ENCODE peak calls at places on chromosomes 3 and 15, in ten cellular contexts. D, V, F, T, N, P, O, S, Q and J are unnamed samples.

GRCh38 chr15:58467121-58467721 is 35.4 kb downstream of the LIPC start:
- DNase-seq in D (no peak), V (no peak), F (no peak), T (no peak), N (peak), P (no peak), O (no peak), S (no peak), Q (no peak), J (no peak)

GRCh38 chr3:172846103-172846561 is 95.6 kb downstream of the ECT2 start:
- DNase-seq in D (no peak), V (no peak), F (no peak), T (no peak), N (no peak), P (no peak), O (no peak), S (no peak), Q (no peak), J (no peak)

GRCh38 chr3:126152458-126152857 is 27.9 kb downstream of the ALDH1L1 start:
- DNase-seq in D (no peak), V (no peak), F (peak), T (no peak), N (no peak), P (no peak), O (no peak), S (no peak), Q (no peak), J (no peak)

GRCh38 chr15:74170083-74170844 is 3.2 kb upstream of the ISLR start:
- DNase-seq in D (no peak), V (no peak), F (no peak), T (peak), N (no peak), P (peak), O (no peak), S (no peak), Q (no peak), J (no peak)

GRCh38 chr15:84813931-84814330 is 3.2 kb upstream of the ALPK3 start:
- DNase-seq in D (no peak), V (no peak), F (no peak), T (no peak), N (no peak), P (no peak), O (no peak), S (no peak), Q (no peak), J (no peak)

GRCh38 chr3:124364230-124365022 is 365.8 kb upstream of the UMPS start:
- DNase-seq in D (no peak), V (no peak), F (no peak), T (no peak), N (no peak), P (no peak), O (no peak), S (no peak), Q (no peak), J (peak)

GRCh38 chr15:52349062-52349700 is 53.6 kb upstream of the MYO5C start:
- DNase-seq in D (no peak), V (peak), F (no peak), T (no peak), N (no peak), P (no peak), O (no peak), S (no peak), Q (no peak), J (no peak)

GRCh38 chr15:96392380-96393208 is 62.1 kb downstream of the NR2F2 start:
- DNase-seq in D (no peak), V (no peak), F (no peak), T (no peak), N (no peak), P (no peak), O (no peak), S (no peak), Q (no peak), J (no peak)

GRCh38 chr3:120512655-120513054 is 61.9 kb upstream of the FSTL1 start:
- DNase-seq in D (no peak), V (no peak), F (no peak), T (no peak), N (no peak), P (no peak), O (no peak), S (no peak), Q (no peak), J (no peak)

GRCh38 chr3:139202226-139202958 is 141.4 kb upstream of the MRPS22 start:
- DNase-seq in D (no peak), V (no peak), F (peak), T (no peak), N (no peak), P (no peak), O (no peak), S (no peak), Q (peak), J (peak)

GRCh38 chr3:49554639-49555265 is 475 bp downstream of the BSN start:
- DNase-seq in D (peak), V (no peak), F (peak), T (peak), N (peak), P (peak), O (no peak), S (peak), Q (no peak), J (peak)

GRCh38 chr3:112594856-112595255 is 33.0 kb downstream of the SLC35A5 start:
- DNase-seq in D (no peak), V (no peak), F (no peak), T (no peak), N (no peak), P (no peak), O (no peak), S (no peak), Q (no peak), J (no peak)

GRCh38 chr15:79977431-79977940 is 6.5 kb upstream of the BCL2A1 start:
- DNase-seq in D (peak), V (no peak), F (peak), T (no peak), N (no peak), P (no peak), O (no peak), S (no peak), Q (peak), J (no peak)

GRCh38 chr15:80736571-80736970 is 41.5 kb downstream of the ABHD17C start:
- DNase-seq in D (no peak), V (no peak), F (no peak), T (no peak), N (peak), P (peak), O (no peak), S (no peak), Q (no peak), J (no peak)

GRCh38 chr15:81529444-81529950 is 155.5 kb upstream of the TMC3 start:
- DNase-seq in D (no peak), V (no peak), F (no peak), T (no peak), N (no peak), P (no peak), O (no peak), S (no peak), Q (no peak), J (no peak)

GRCh38 chr15:85141601-85142185 is 160.0 kb downstream of the PDE8A start:
- DNase-seq in D (no peak), V (no peak), F (no peak), T (no peak), N (peak), P (no peak), O (no peak), S (no peak), Q (no peak), J (no peak)

GRCh38 chr15:76107169-76107568 is 47.4 kb downstream of the TMEM266 start:
- DNase-seq in D (no peak), V (peak), F (no peak), T (no peak), N (no peak), P (no peak), O (no peak), S (no peak), Q (no peak), J (no peak)

GRCh38 chr3:63274359-63274758 is 3.7 kb upstream of the SYNPR start:
- DNase-seq in D (no peak), V (no peak), F (no peak), T (no peak), N (no peak), P (no peak), O (no peak), S (no peak), Q (no peak), J (no peak)

GRCh38 chr3:25421747-25422146 is 6.3 kb upstream of the RARB start:
- DNase-seq in D (no peak), V (no peak), F (no peak), T (no peak), N (no peak), P (no peak), O (no peak), S (no peak), Q (no peak), J (no peak)

GRCh38 chr15:39976291-39977274 is 42.7 kb downstream of the EIF2AK4 start:
- DNase-seq in D (peak), V (peak), F (no peak), T (peak), N (peak), P (peak), O (peak), S (peak), Q (peak), J (peak)

GRCh38 chr3:128310286-128311058 is 156.2 kb downstream of the DNAJB8 start:
- DNase-seq in D (no peak), V (no peak), F (no peak), T (no peak), N (no peak), P (peak), O (no peak), S (no peak), Q (no peak), J (no peak)

GRCh38 chr3:194573680-194574437 is 59.4 kb downstream of the TMEM44 start:
- DNase-seq in D (peak), V (no peak), F (peak), T (peak), N (no peak), P (no peak), O (no peak), S (peak), Q (peak), J (peak)

GRCh38 chr3:194574639-194575483 is 58.4 kb downstream of the TMEM44 start:
- DNase-seq in D (no peak), V (peak), F (no peak), T (no peak), N (no peak), P (no peak), O (no peak), S (no peak), Q (no peak), J (no peak)

GRCh38 chr3:194572944-194573491 is 60.2 kb downstream of the TMEM44 start:
- DNase-seq in D (no peak), V (no peak), F (no peak), T (no peak), N (no peak), P (no peak), O (no peak), S (no peak), Q (no peak), J (no peak)

GRCh38 chr3:194577985-194578905 is 55.0 kb downstream of the TMEM44 start:
- DNase-seq in D (no peak), V (peak), F (no peak), T (no peak), N (peak), P (no peak), O (no peak), S (peak), Q (no peak), J (no peak)

GRCh38 chr3:194575484-194576210 is 57.6 kb downstream of the TMEM44 start:
- DNase-seq in D (no peak), V (no peak), F (no peak), T (no peak), N (no peak), P (no peak), O (no peak), S (peak), Q (no peak), J (no peak)
- TF ChIP-seq CTCF in D (no peak), V (peak), F (no peak), T (no peak), N (no peak), P (no peak), O (no peak), S (no peak), Q (no peak), J (no peak)

GRCh38 chr3:56802411-56802745 is 629 bp upstream of the ARHGEF3 start:
- DNase-seq in D (no peak), V (no peak), F (no peak), T (no peak), N (no peak), P (no peak), O (no peak), S (no peak), Q (no peak), J (no peak)

GRCh38 chr3:56800373-56801150 is 1.2 kb downstream of the ARHGEF3 start:
- DNase-seq in D (peak), V (no peak), F (peak), T (peak), N (no peak), P (no peak), O (no peak), S (no peak), Q (peak), J (no peak)

GRCh38 chr3:56802793-56803192 is 1.0 kb upstream of the ARHGEF3 start:
- DNase-seq in D (no peak), V (no peak), F (no peak), T (no peak), N (no peak), P (no peak), O (no peak), S (no peak), Q (no peak), J (no peak)

GRCh38 chr3:56801151-56801596 is 575 bp downstream of the ARHGEF3 start:
- DNase-seq in D (no peak), V (no peak), F (peak), T (no peak), N (no peak), P (no peak), O (no peak), S (no peak), Q (peak), J (no peak)

DNA sequence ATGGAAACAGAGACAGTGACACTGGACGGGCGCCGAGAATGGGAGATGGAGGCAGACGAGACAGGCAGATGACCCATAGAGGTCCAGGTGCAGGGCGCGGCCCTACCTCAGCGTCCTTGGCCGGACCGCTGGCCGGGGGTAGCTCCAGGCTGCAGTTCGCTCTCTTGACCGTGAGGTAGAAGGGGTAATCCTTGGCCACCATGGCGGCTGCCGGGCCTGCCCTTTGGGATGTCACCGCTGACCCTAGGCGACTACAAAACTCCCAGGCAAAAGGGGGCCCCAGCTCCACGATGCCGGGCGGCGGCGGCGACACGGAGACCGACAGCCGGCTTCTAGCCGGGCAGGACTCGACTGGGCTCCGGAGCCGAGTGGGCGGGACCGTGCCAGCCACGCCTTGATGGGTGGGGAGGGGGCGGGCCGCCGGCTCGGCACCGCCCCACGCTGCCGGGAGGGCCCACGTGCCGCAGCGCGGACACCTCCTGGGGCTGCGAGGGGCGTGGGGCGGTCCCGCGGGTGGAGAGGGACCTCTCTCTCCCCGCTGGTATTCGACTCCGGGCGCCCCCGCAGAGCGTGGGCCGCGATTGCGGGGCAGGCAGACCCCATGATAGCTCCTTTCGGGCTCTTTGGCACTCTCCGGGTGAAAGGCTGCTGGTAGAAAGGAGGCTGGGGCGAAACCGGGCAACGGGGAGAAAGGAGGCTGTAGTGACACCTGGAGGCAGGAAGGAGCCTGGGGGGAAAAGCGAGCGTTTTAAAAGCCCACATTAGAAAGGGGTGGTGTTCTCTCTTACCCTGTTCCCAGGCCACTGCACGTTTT is at the start of gene ARHGEF3:
- DNase-seq in D (peak), V (peak), F (peak), T (peak), N (peak), P (peak), O (peak), S (peak), Q (peak), J (peak)
- TF ChIP-seq CTCF in D (peak), V (peak), F (peak), T (no peak), N (peak), P (no peak), O (peak), S (peak), Q (peak), J (peak)

DNA sequence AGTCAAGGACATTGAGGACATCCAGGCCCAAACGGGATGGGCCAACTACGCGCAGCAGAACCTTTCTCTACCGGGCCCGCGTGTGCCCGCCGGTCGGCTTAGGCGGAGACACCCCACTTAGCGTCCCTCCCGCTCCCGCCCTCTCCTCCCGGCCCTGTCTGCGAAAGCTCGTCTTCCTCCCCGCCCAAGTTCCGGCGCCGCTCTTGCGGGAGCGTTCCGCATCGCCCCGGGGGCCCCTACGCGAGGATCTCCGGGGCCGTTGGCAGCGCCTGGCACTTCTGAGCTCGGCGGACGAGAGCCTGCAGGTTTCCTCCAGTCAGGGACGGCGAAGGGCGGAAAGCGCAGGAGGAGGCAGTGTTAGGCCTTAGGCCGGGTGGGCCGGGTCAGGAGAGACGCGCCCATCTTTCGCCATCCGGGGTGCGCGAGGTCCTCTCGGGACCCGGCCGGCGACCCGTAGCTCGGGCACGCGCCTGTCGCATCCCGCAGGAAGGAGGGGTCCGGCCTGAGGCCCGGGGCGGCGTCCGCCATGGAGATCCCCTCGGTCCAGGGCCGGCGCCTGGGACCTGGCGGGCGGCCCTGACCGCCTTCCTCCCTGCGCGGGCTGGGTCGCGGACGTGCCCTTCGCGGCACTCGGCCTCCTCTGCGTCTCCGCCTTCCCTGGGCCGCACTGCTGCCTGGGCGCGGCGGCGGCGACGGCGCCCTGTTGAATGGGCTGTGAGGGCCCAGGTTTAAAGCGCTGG is at the start of gene FEM1B:
- DNase-seq in D (peak), V (peak), F (peak), T (peak), N (peak), P (peak), O (peak), S (peak), Q (peak), J (peak)
- TF ChIP-seq CTCF in D (no peak), V (peak), F (no peak), T (no peak), N (no peak), P (peak), O (peak), S (peak), Q (no peak), J (no peak)

GRCh38 chr3:42712344-42712648 is 9.7 kb upstream of the HHATL start:
- DNase-seq in D (no peak), V (no peak), F (no peak), T (no peak), N (no peak), P (peak), O (peak), S (no peak), Q (no peak), J (no peak)

GRCh38 chr3:42712716-42713372 is 10.2 kb upstream of the HHATL start:
- DNase-seq in D (no peak), V (no peak), F (no peak), T (no peak), N (no peak), P (peak), O (peak), S (no peak), Q (no peak), J (no peak)

GRCh38 chr3:42710323-42711021 is 7.9 kb upstream of the HHATL start:
- DNase-seq in D (no peak), V (no peak), F (no peak), T (no peak), N (no peak), P (peak), O (peak), S (no peak), Q (no peak), J (no peak)

GRCh38 chr3:42713747-42714146 is 11.1 kb upstream of the HHATL start:
- DNase-seq in D (no peak), V (no peak), F (no peak), T (peak), N (no peak), P (no peak), O (no peak), S (no peak), Q (no peak), J (no peak)

GRCh38 chr3:42711491-42712343 is 9.1 kb upstream of the HHATL start:
- DNase-seq in D (no peak), V (no peak), F (no peak), T (no peak), N (no peak), P (peak), O (peak), S (no peak), Q (no peak), J (no peak)
- TF ChIP-seq CTCF in D (no peak), V (peak), F (no peak), T (no peak), N (peak), P (no peak), O (no peak), S (no peak), Q (no peak), J (no peak)

DNA sequence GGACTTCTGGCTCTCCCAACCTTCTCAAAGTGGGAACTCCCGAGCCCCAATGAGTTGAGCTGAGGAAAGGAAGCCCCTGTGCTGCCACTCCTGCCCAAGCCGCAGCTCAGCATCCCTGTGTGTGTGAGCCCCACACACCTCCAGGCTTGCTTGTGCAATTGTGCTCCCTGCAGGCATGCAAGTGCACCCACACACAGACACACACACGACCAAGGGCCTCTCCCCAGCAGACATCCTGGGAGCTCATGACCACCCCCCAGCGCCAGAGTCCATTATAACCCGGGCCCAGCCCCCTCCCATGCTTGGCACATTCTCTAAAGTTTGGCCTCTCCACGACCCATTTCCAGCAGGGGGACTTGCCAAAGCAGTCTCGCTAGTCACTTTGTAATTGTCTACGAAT is 81.2 kb upstream of the PXYLP1 start:
- DNase-seq in D (no peak), V (no peak), F (no peak), T (no peak), N (no peak), P (no peak), O (no peak), S (no peak), Q (no peak), J (no peak)
- TF ChIP-seq CTCF in D (no peak), V (no peak), F (no peak), T (no peak), N (no peak), P (no peak), O (no peak), S (no peak), Q (no peak), J (no peak)

DNA sequence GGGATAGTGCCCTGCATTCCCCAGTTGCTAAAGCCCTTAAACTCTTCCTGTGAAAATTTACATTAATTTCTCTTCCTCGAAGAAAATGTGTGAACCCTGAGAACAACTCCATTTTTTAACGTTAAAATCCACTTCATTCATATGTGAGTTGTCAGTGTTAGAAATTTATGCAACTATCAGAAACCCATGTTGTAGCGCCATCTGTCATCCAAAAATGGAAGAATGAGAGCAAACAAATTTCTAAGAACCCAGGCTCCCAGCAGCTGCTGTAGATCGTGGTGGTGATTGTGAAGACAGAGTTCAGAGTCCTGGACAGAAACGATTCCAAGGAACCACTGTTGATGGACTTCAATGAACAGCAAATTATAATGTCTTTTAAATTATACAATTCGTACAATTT is 179.7 kb upstream of the NDN start:
- DNase-seq in D (no peak), V (no peak), F (no peak), T (no peak), N (no peak), P (no peak), O (no peak), S (no peak), Q (no peak), J (no peak)
- TF ChIP-seq CTCF in D (no peak), V (peak), F (no peak), T (no peak), N (peak), P (no peak), O (peak), S (peak), Q (no peak), J (no peak)